ENCODE peak calls at places on chromosomes 2 and 18, in five cellular contexts. Q is head of caudate nucleus; R is stimulated activated CD4-positive, alpha-beta T cell treated with anti-CD3 and anti-CD28 coated beads, Interleukin-12 subunit alpha, Interleukin-12 subunit beta, amount 100 ng/mL, for 24 hours; A is glutamatergic neuron; Y is naive thymus-derived CD4-positive, alpha-beta T cell. B is an unnamed sample.

GRCh38 chr2:85804583-85804982 is 50.8 kb downstream of the ATOH8 start:
- DNase-seq in R (no peak), A (no peak), Q (no peak), Y (peak), B (no peak)

GRCh38 chr2:6337123-6337830 is 528.4 kb downstream of the CMPK2 start:
- DNase-seq in Y (no peak), Q (no peak), A (no peak), R (no peak), B (no peak)

GRCh38 chr2:16130541-16130880 is 190.2 kb downstream of the MYCN start:
- DNase-seq in Y (no peak), A (no peak), Q (no peak), R (no peak), B (no peak)

GRCh38 chr18:75111673-75112485 is 97.1 kb downstream of the PTGR3 start:
- DNase-seq in A (no peak), R (no peak), Q (no peak), Y (no peak), B (no peak)

GRCh38 chr2:101744832-101745231 is 47.3 kb downstream of the MAP4K4 start:
- DNase-seq in R (no peak), A (no peak), Y (peak), Q (no peak), B (no peak)

GRCh38 chr2:9538000-9538507 is 17.6 kb downstream of the ADAM17 start:
- DNase-seq in Q (no peak), Y (no peak), R (no peak), A (no peak), B (no peak)

GRCh38 chr18:8232791-8233190 is 376.4 kb upstream of the RAB12 start:
- DNase-seq in A (no peak), Q (no peak), R (no peak), Y (peak), B (no peak)

GRCh38 chr2:214543386-214543955 is 132.6 kb downstream of the VWC2L start:
- DNase-seq in Y (no peak), A (no peak), R (no peak), Q (no peak), B (no peak)

GRCh38 chr18:46677609-46678470 is 20.8 kb upstream of the LOXHD1 start:
- DNase-seq in A (no peak), Y (no peak), R (no peak), Q (no peak), B (no peak)

GRCh38 chr2:128369126-128369555 is 50.5 kb upstream of the HS6ST1 start:
- DNase-seq in A (no peak), Y (no peak), R (no peak), Q (no peak), B (no peak)

GRCh38 chr2:239073270-239073669 is 225.4 kb downstream of the TWIST2 start:
- DNase-seq in Y (no peak), A (no peak), Q (no peak), R (no peak), B (no peak)

GRCh38 chr18:12606592-12607315 is 51.2 kb downstream of the SPIRE1 start:
- DNase-seq in Q (no peak), Y (no peak), R (no peak), A (no peak), B (no peak)

GRCh38 chr18:2758309-2758708 is 88.5 kb upstream of the EMILIN2 start:
- DNase-seq in Q (no peak), Y (no peak), A (no peak), R (no peak), B (no peak)

GRCh38 chr2:103401621-103402020 is 639.8 kb downstream of the TMEM182 start:
- DNase-seq in Q (no peak), Y (no peak), R (no peak), A (peak), B (peak)

GRCh38 chr2:216341151-216341550 is 31.1 kb downstream of the MARCHF4 start:
- DNase-seq in A (peak), R (no peak), Q (no peak), Y (no peak), B (no peak)

GRCh38 chr2:193101591-193101990 is 906.9 kb upstream of the TMEFF2 start:
- DNase-seq in R (no peak), Y (no peak), A (no peak), Q (no peak), B (no peak)

GRCh38 chr18:70221156-70221910 is 15.8 kb upstream of the RTTN start:
- DNase-seq in Y (no peak), R (no peak), A (no peak), Q (peak), B (peak)

GRCh38 chr18:52694804-52695203 is 354.8 kb downstream of the DCC start:
- DNase-seq in Y (no peak), A (peak), Q (peak), R (no peak), B (peak)

GRCh38 chr18:41771971-41772370 is 183.1 kb upstream of the PIK3C3 start:
- DNase-seq in A (no peak), Y (no peak), R (no peak), Q (no peak), B (no peak)

GRCh38 chr2:169348321-169349002 is 13.9 kb downstream of the LRP2 start:
- DNase-seq in A (no peak), Q (peak), Y (no peak), R (no peak), B (no peak)

GRCh38 chr2:234970467-234970866 is 18.6 kb downstream of the SH3BP4 start:
- DNase-seq in R (no peak), Q (no peak), A (no peak), Y (no peak), B (no peak)

GRCh38 chr18:36440614-36441013 is 143.1 kb downstream of the FHOD3 start:
- DNase-seq in Q (no peak), R (no peak), A (no peak), Y (no peak), B (no peak)

GRCh38 chr18:13756671-13757070 is 30.2 kb downstream of the RNMT start:
- DNase-seq in A (no peak), Q (no peak), Y (no peak), R (no peak), B (no peak)

GRCh38 chr2:142347751-142348150 is 216.9 kb upstream of the LRP1B start:
- DNase-seq in A (no peak), R (no peak), Y (no peak), Q (no peak), B (no peak)

GRCh38 chr2:62576276-62576939 is 70.4 kb upstream of the TMEM17 start:
- DNase-seq in Y (no peak), R (no peak), Q (no peak), A (no peak), B (no peak)

GRCh38 chr18:41992698-41993097 is 37.7 kb downstream of the PIK3C3 start:
- DNase-seq in Y (no peak), A (no peak), Q (no peak), R (no peak), B (no peak)

GRCh38 chr2:43220982-43221659 is 5.3 kb downstream of the ZFP36L2 start:
- DNase-seq in R (no peak), Q (peak), A (peak), Y (peak), B (peak)

GRCh38 chr2:118050386-118050785 is 36.5 kb upstream of the CCDC93 start:
- DNase-seq in Y (no peak), R (no peak), A (no peak), Q (no peak), B (no peak)

GRCh38 chr2:54306561-54306960 is 50.5 kb upstream of the TSPYL6 start:
- DNase-seq in Y (no peak), A (no peak), Q (no peak), R (no peak), B (no peak)

GRCh38 chr2:18299423-18300212 is 260.8 kb downstream of the RDH14 start:
- DNase-seq in Q (no peak), A (no peak), Y (no peak), R (no peak), B (peak)

GRCh38 chr2:100197643-100198153 is 55.3 kb upstream of the AFF3 start:
- DNase-seq in R (no peak), Q (peak), Y (no peak), A (peak), B (peak)

GRCh38 chr2:121038831-121039230 is 246.2 kb downstream of the TFCP2L1 start:
- DNase-seq in A (no peak), Q (no peak), R (no peak), Y (no peak), B (no peak)

GRCh38 chr2:42359894-42360483 is 1.0 kb downstream of the COX7A2L start:
- DNase-seq in Y (no peak), R (no peak), A (no peak), Q (no peak), B (peak)

B was measured in endothelial cell.